ENCODE peak calls at places on chromosome 6, in eight cellular contexts. One of them, this sample, is unnamed. For H3K9me3, the result is how much of the 10 kb centered on the place peaks cover.

GRCh38 chr6:119138906-119139541 is 60.6 kb upstream of the FAM184A start:
- DNase-seq in CD8-positive, alpha-beta T cell: no peak
- DNase-seq in Caco-2: no peak
- DNase-seq in gastrocnemius medialis: no peak
- DNase-seq in A549: no peak
- DNase-seq in CD4-positive, CD25-positive, alpha-beta regulatory T cell: no peak
- DNase-seq in heart left ventricle: no peak
- DNase-seq in uterus: no peak
- DNase-seq in this sample: no peak

GRCh38 chr6:56401477-56402070 is 154.2 kb upstream of the COL21A1 start:
- DNase-seq in CD4-positive, CD25-positive, alpha-beta regulatory T cell: no peak
- DNase-seq in heart left ventricle: no peak
- DNase-seq in uterus: no peak
- DNase-seq in A549: no peak
- DNase-seq in Caco-2: no peak
- DNase-seq in CD8-positive, alpha-beta T cell: no peak
- DNase-seq in gastrocnemius medialis: no peak
- DNase-seq in this sample: no peak

GRCh38 chr6:11132191-11132590 is 20.7 kb upstream of the ERVFRD-1 start:
- DNase-seq in uterus: no peak
- DNase-seq in CD4-positive, CD25-positive, alpha-beta regulatory T cell: no peak
- DNase-seq in CD8-positive, alpha-beta T cell: no peak
- DNase-seq in gastrocnemius medialis: no peak
- DNase-seq in A549: no peak
- DNase-seq in Caco-2: no peak
- DNase-seq in heart left ventricle: no peak
- DNase-seq in this sample: no peak

GRCh38 chr6:135812085-135812526 is 39.4 kb upstream of the PDE7B start:
- DNase-seq in CD8-positive, alpha-beta T cell: no peak
- DNase-seq in gastrocnemius medialis: peak
- DNase-seq in heart left ventricle: no peak
- DNase-seq in Caco-2: no peak
- DNase-seq in uterus: no peak
- DNase-seq in CD4-positive, CD25-positive, alpha-beta regulatory T cell: no peak
- DNase-seq in A549: peak
- DNase-seq in this sample: no peak

GRCh38 chr6:39221115-39221514 is 8.2 kb downstream of the KCNK5 start:
- DNase-seq in heart left ventricle: peak
- DNase-seq in CD8-positive, alpha-beta T cell: no peak
- DNase-seq in A549: no peak
- DNase-seq in uterus: no peak
- DNase-seq in CD4-positive, CD25-positive, alpha-beta regulatory T cell: no peak
- DNase-seq in Caco-2: no peak
- DNase-seq in gastrocnemius medialis: no peak
- DNase-seq in this sample: no peak

GRCh38 chr6:7147051-7147671 is 39.4 kb downstream of the RREB1 start:
- DNase-seq in A549: no peak
- DNase-seq in gastrocnemius medialis: no peak
- DNase-seq in Caco-2: no peak
- DNase-seq in heart left ventricle: no peak
- DNase-seq in CD4-positive, CD25-positive, alpha-beta regulatory T cell: no peak
- DNase-seq in CD8-positive, alpha-beta T cell: no peak
- DNase-seq in uterus: no peak
- DNase-seq in this sample: no peak

GRCh38 chr6:56437171-56437900 is 190.0 kb upstream of the COL21A1 start:
- DNase-seq in CD4-positive, CD25-positive, alpha-beta regulatory T cell: no peak
- DNase-seq in uterus: no peak
- DNase-seq in A549: no peak
- DNase-seq in CD8-positive, alpha-beta T cell: no peak
- DNase-seq in heart left ventricle: no peak
- DNase-seq in Caco-2: no peak
- DNase-seq in gastrocnemius medialis: no peak
- DNase-seq in this sample: no peak

GRCh38 chr6:102118034-102118433 is 724.5 kb downstream of the GRIK2 start:
- DNase-seq in Caco-2: no peak
- DNase-seq in gastrocnemius medialis: no peak
- DNase-seq in CD4-positive, CD25-positive, alpha-beta regulatory T cell: no peak
- DNase-seq in CD8-positive, alpha-beta T cell: no peak
- DNase-seq in heart left ventricle: no peak
- DNase-seq in A549: no peak
- DNase-seq in uterus: no peak
- DNase-seq in this sample: no peak

GRCh38 chr6:153001767-153002612 is 519 bp downstream of the MTRF1L start:
- DNase-seq in uterus: no peak
- DNase-seq in Caco-2: peak
- DNase-seq in CD4-positive, CD25-positive, alpha-beta regulatory T cell: peak
- DNase-seq in gastrocnemius medialis: no peak
- DNase-seq in CD8-positive, alpha-beta T cell: no peak
- DNase-seq in heart left ventricle: no peak
- DNase-seq in A549: no peak
- DNase-seq in this sample: no peak

GRCh38 chr6:153312633-153313032 is 181.6 kb upstream of the RGS17 start:
- DNase-seq in CD4-positive, CD25-positive, alpha-beta regulatory T cell: peak
- DNase-seq in Caco-2: no peak
- DNase-seq in gastrocnemius medialis: no peak
- DNase-seq in A549: peak
- DNase-seq in CD8-positive, alpha-beta T cell: peak
- DNase-seq in uterus: no peak
- DNase-seq in heart left ventricle: no peak
- DNase-seq in this sample: no peak

GRCh38 chr6:109240370-109241084 is 141.7 kb downstream of the CD164 start:
- DNase-seq in gastrocnemius medialis: no peak
- DNase-seq in uterus: no peak
- DNase-seq in CD4-positive, CD25-positive, alpha-beta regulatory T cell: no peak
- DNase-seq in heart left ventricle: no peak
- DNase-seq in CD8-positive, alpha-beta T cell: no peak
- DNase-seq in Caco-2: no peak
- DNase-seq in A549: no peak
- DNase-seq in this sample: no peak

GRCh38 chr6:108169801-108170606 is 4.2 kb downstream of the NR2E1 start:
- DNase-seq in A549: no peak
- DNase-seq in CD8-positive, alpha-beta T cell: no peak
- DNase-seq in gastrocnemius medialis: no peak
- DNase-seq in heart left ventricle: no peak
- DNase-seq in uterus: no peak
- DNase-seq in CD4-positive, CD25-positive, alpha-beta regulatory T cell: no peak
- DNase-seq in Caco-2: no peak
- DNase-seq in this sample: no peak

GRCh38 chr6:69865126-69865525 is 1.2 kb upstream of the COL19A1 start:
- DNase-seq in gastrocnemius medialis: no peak
- DNase-seq in CD4-positive, CD25-positive, alpha-beta regulatory T cell: no peak
- DNase-seq in CD8-positive, alpha-beta T cell: no peak
- DNase-seq in heart left ventricle: no peak
- DNase-seq in A549: no peak
- DNase-seq in uterus: no peak
- DNase-seq in Caco-2: no peak
- DNase-seq in this sample: no peak

GRCh38 chr6:119110601-119111548 is 32.4 kb upstream of the FAM184A start:
- DNase-seq in heart left ventricle: no peak
- DNase-seq in CD8-positive, alpha-beta T cell: peak
- DNase-seq in gastrocnemius medialis: no peak
- DNase-seq in Caco-2: peak
- DNase-seq in A549: no peak
- DNase-seq in uterus: peak
- DNase-seq in CD4-positive, CD25-positive, alpha-beta regulatory T cell: peak
- DNase-seq in this sample: no peak

GRCh38 chr6:125818659-125819297 is 28.0 kb downstream of the NCOA7 start:
- DNase-seq in CD4-positive, CD25-positive, alpha-beta regulatory T cell: no peak
- DNase-seq in A549: no peak
- DNase-seq in heart left ventricle: no peak
- DNase-seq in CD8-positive, alpha-beta T cell: no peak
- DNase-seq in gastrocnemius medialis: no peak
- DNase-seq in Caco-2: no peak
- DNase-seq in uterus: no peak
- DNase-seq in this sample: no peak

GRCh38 chr6:1796706-1797529 is 187.2 kb downstream of the FOXC1 start:
- DNase-seq in Caco-2: no peak
- DNase-seq in A549: no peak
- DNase-seq in gastrocnemius medialis: no peak
- DNase-seq in uterus: no peak
- DNase-seq in CD4-positive, CD25-positive, alpha-beta regulatory T cell: peak
- DNase-seq in heart left ventricle: no peak
- DNase-seq in CD8-positive, alpha-beta T cell: no peak
- DNase-seq in this sample: no peak

GRCh38 chr6:108940741-108941140 is 92.5 kb downstream of the ARMC2 start:
- DNase-seq in CD8-positive, alpha-beta T cell: no peak
- DNase-seq in Caco-2: no peak
- DNase-seq in heart left ventricle: no peak
- DNase-seq in gastrocnemius medialis: peak
- DNase-seq in A549: no peak
- DNase-seq in uterus: no peak
- DNase-seq in CD4-positive, CD25-positive, alpha-beta regulatory T cell: no peak
- DNase-seq in this sample: no peak

GRCh38 chr6:149852881-149853280 is 11.3 kb downstream of the LRP11 start:
- DNase-seq in Caco-2: no peak
- DNase-seq in CD8-positive, alpha-beta T cell: no peak
- DNase-seq in A549: no peak
- DNase-seq in gastrocnemius medialis: no peak
- DNase-seq in uterus: no peak
- DNase-seq in heart left ventricle: no peak
- DNase-seq in CD4-positive, CD25-positive, alpha-beta regulatory T cell: peak
- DNase-seq in this sample: no peak
- H3K9me3 ChIP-seq in Caco-2: under half
- H3K9me3 ChIP-seq in CD8-positive, alpha-beta T cell: under half
- H3K9me3 ChIP-seq in A549: under half
- H3K9me3 ChIP-seq in gastrocnemius medialis: under half
- H3K9me3 ChIP-seq in uterus: under half
- H3K9me3 ChIP-seq in heart left ventricle: under half
- H3K9me3 ChIP-seq in CD4-positive, CD25-positive, alpha-beta regulatory T cell: under half
- H3K9me3 ChIP-seq in this sample: under half

GRCh38 chr6:349491-349921 is 42.0 kb upstream of the IRF4 start:
- DNase-seq in gastrocnemius medialis: no peak
- DNase-seq in uterus: no peak
- DNase-seq in CD8-positive, alpha-beta T cell: no peak
- DNase-seq in Caco-2: no peak
- DNase-seq in heart left ventricle: peak
- DNase-seq in CD4-positive, CD25-positive, alpha-beta regulatory T cell: no peak
- DNase-seq in A549: no peak
- DNase-seq in this sample: no peak
- H3K9me3 ChIP-seq in gastrocnemius medialis: under half
- H3K9me3 ChIP-seq in uterus: under half
- H3K9me3 ChIP-seq in CD8-positive, alpha-beta T cell: under half
- H3K9me3 ChIP-seq in Caco-2: under half
- H3K9me3 ChIP-seq in heart left ventricle: under half
- H3K9me3 ChIP-seq in CD4-positive, CD25-positive, alpha-beta regulatory T cell: under half
- H3K9me3 ChIP-seq in A549: under half
- H3K9me3 ChIP-seq in this sample: under half

GRCh38 chr6:147301070-147301469 is 96.9 kb downstream of the STXBP5 start:
- DNase-seq in heart left ventricle: no peak
- DNase-seq in CD8-positive, alpha-beta T cell: no peak
- DNase-seq in Caco-2: no peak
- DNase-seq in CD4-positive, CD25-positive, alpha-beta regulatory T cell: no peak
- DNase-seq in uterus: no peak
- DNase-seq in A549: no peak
- DNase-seq in gastrocnemius medialis: no peak
- DNase-seq in this sample: no peak

GRCh38 chr6:147297124-147297523 is 92.9 kb downstream of the STXBP5 start:
- DNase-seq in Caco-2: no peak
- DNase-seq in A549: no peak
- DNase-seq in gastrocnemius medialis: no peak
- DNase-seq in CD8-positive, alpha-beta T cell: no peak
- DNase-seq in uterus: no peak
- DNase-seq in heart left ventricle: no peak
- DNase-seq in CD4-positive, CD25-positive, alpha-beta regulatory T cell: no peak
- DNase-seq in this sample: no peak

GRCh38 chr6:147297663-147298313 is 93.6 kb downstream of the STXBP5 start:
- DNase-seq in Caco-2: no peak
- DNase-seq in heart left ventricle: no peak
- DNase-seq in A549: no peak
- DNase-seq in CD8-positive, alpha-beta T cell: no peak
- DNase-seq in uterus: no peak
- DNase-seq in CD4-positive, CD25-positive, alpha-beta regulatory T cell: peak
- DNase-seq in gastrocnemius medialis: no peak
- DNase-seq in this sample: no peak

GRCh38 chr6:147298461-147298860 is 94.2 kb downstream of the STXBP5 start:
- DNase-seq in Caco-2: no peak
- DNase-seq in heart left ventricle: no peak
- DNase-seq in CD4-positive, CD25-positive, alpha-beta regulatory T cell: no peak
- DNase-seq in CD8-positive, alpha-beta T cell: no peak
- DNase-seq in uterus: no peak
- DNase-seq in gastrocnemius medialis: no peak
- DNase-seq in A549: no peak
- DNase-seq in this sample: no peak

DNA sequence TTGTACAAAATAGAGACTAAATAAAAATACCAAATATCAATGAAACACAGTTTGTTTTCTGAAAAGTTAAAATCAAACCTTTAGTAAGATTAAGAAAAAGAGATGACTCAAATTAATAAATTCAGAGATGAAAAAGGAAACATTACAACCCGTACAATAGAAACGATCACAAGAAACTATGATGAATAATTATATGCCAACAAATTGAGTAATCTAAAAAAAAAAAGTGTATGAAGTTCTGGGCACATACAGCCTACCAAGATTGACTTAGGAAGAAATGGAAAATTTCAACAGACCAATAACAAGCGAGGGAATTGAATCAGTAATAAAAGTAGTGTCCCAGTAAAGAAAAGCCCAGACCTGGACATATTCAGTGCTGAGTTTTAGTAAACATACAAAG is 94.8 kb downstream of the STXBP5 start:
- DNase-seq in CD4-positive, CD25-positive, alpha-beta regulatory T cell: no peak
- DNase-seq in gastrocnemius medialis: no peak
- DNase-seq in CD8-positive, alpha-beta T cell: no peak
- DNase-seq in heart left ventricle: no peak
- DNase-seq in Caco-2: no peak
- DNase-seq in A549: no peak
- DNase-seq in uterus: no peak
- DNase-seq in this sample: no peak
- H3K9me3 ChIP-seq in CD4-positive, CD25-positive, alpha-beta regulatory T cell: under half
- H3K9me3 ChIP-seq in gastrocnemius medialis: under half
- H3K9me3 ChIP-seq in CD8-positive, alpha-beta T cell: under half
- H3K9me3 ChIP-seq in heart left ventricle: under half
- H3K9me3 ChIP-seq in Caco-2: under half
- H3K9me3 ChIP-seq in A549: under half
- H3K9me3 ChIP-seq in uterus: under half
- H3K9me3 ChIP-seq in this sample: under half

GRCh38 chr6:63491104-63491503 is 81.2 kb upstream of the LOC128125822 start:
- DNase-seq in gastrocnemius medialis: no peak
- DNase-seq in A549: no peak
- DNase-seq in uterus: no peak
- DNase-seq in CD4-positive, CD25-positive, alpha-beta regulatory T cell: no peak
- DNase-seq in CD8-positive, alpha-beta T cell: no peak
- DNase-seq in Caco-2: no peak
- DNase-seq in heart left ventricle: no peak
- DNase-seq in this sample: no peak

GRCh38 chr6:63492476-63492875 is 79.8 kb upstream of the LOC128125822 start:
- DNase-seq in Caco-2: no peak
- DNase-seq in heart left ventricle: no peak
- DNase-seq in CD4-positive, CD25-positive, alpha-beta regulatory T cell: no peak
- DNase-seq in A549: no peak
- DNase-seq in CD8-positive, alpha-beta T cell: no peak
- DNase-seq in uterus: no peak
- DNase-seq in gastrocnemius medialis: peak
- DNase-seq in this sample: no peak

GRCh38 chr6:63502165-63502564 is 70.1 kb upstream of the LOC128125822 start:
- DNase-seq in A549: no peak
- DNase-seq in heart left ventricle: no peak
- DNase-seq in CD8-positive, alpha-beta T cell: no peak
- DNase-seq in uterus: no peak
- DNase-seq in Caco-2: no peak
- DNase-seq in gastrocnemius medialis: no peak
- DNase-seq in CD4-positive, CD25-positive, alpha-beta regulatory T cell: no peak
- DNase-seq in this sample: no peak

GRCh38 chr6:63493557-63493956 is 78.7 kb upstream of the LOC128125822 start:
- DNase-seq in heart left ventricle: no peak
- DNase-seq in CD8-positive, alpha-beta T cell: no peak
- DNase-seq in uterus: no peak
- DNase-seq in A549: no peak
- DNase-seq in Caco-2: no peak
- DNase-seq in gastrocnemius medialis: no peak
- DNase-seq in CD4-positive, CD25-positive, alpha-beta regulatory T cell: no peak
- DNase-seq in this sample: no peak

GRCh38 chr6:63496388-63496804 is 75.9 kb upstream of the LOC128125822 start:
- DNase-seq in heart left ventricle: no peak
- DNase-seq in Caco-2: no peak
- DNase-seq in uterus: no peak
- DNase-seq in gastrocnemius medialis: no peak
- DNase-seq in A549: no peak
- DNase-seq in CD8-positive, alpha-beta T cell: no peak
- DNase-seq in CD4-positive, CD25-positive, alpha-beta regulatory T cell: no peak
- DNase-seq in this sample: no peak
- H3K9me3 ChIP-seq in heart left ventricle: under half
- H3K9me3 ChIP-seq in Caco-2: under half
- H3K9me3 ChIP-seq in uterus: under half
- H3K9me3 ChIP-seq in gastrocnemius medialis: under half
- H3K9me3 ChIP-seq in A549: under half
- H3K9me3 ChIP-seq in CD8-positive, alpha-beta T cell: under half
- H3K9me3 ChIP-seq in CD4-positive, CD25-positive, alpha-beta regulatory T cell: under half
- H3K9me3 ChIP-seq in this sample: under half